ENCODE peak calls at places on chromosomes 3 and 15, in nine cellular contexts. B, O, W, S, L, C, V, Y and I are unnamed samples.

GRCh38 chr3:142228964-142229363 is 3.6 kb upstream of the GK5 start:
- DNase-seq in B (no peak), O (no peak), W (no peak), S (no peak), L (no peak), C (no peak), V (no peak), Y (no peak), I (no peak)

GRCh38 chr3:46406786-46407611 is at the start of the genes CCR5AS and CCRL2:
- DNase-seq in B (peak), O (no peak), W (no peak), S (no peak), L (peak), C (peak), V (no peak), Y (peak), I (no peak)

GRCh38 chr15:47717036-47717611 is at the start of gene SEMA6D:
- DNase-seq in B (peak), O (peak), W (peak), S (no peak), L (no peak), C (peak), V (peak), Y (peak), I (peak)

GRCh38 chr3:142028174-142028833 is 121.0 kb downstream of the TFDP2 start:
- DNase-seq in B (no peak), O (peak), W (peak), S (no peak), L (no peak), C (peak), V (no peak), Y (peak), I (no peak)

GRCh38 chr3:132900479-132900878 is 137.7 kb upstream of the TMEM108 start:
- DNase-seq in B (no peak), O (no peak), W (no peak), S (no peak), L (no peak), C (no peak), V (no peak), Y (no peak), I (no peak)

GRCh38 chr15:33108518-33108917 is 86.0 kb downstream of the FMN1 start:
- DNase-seq in B (no peak), O (no peak), W (no peak), S (no peak), L (no peak), C (no peak), V (no peak), Y (no peak), I (no peak)

GRCh38 chr15:100279849-100280248 is 61.9 kb downstream of the ADAMTS17 start:
- DNase-seq in B (no peak), O (no peak), W (no peak), S (no peak), L (no peak), C (no peak), V (no peak), Y (no peak), I (no peak)

GRCh38 chr3:45868213-45868612 is 18.1 kb upstream of the CCR9 start:
- DNase-seq in B (no peak), O (no peak), W (no peak), S (no peak), L (no peak), C (no peak), V (no peak), Y (no peak), I (no peak)

GRCh38 chr15:68405426-68406250 is 26.3 kb downstream of the ITGA11 start:
- DNase-seq in B (no peak), O (no peak), W (no peak), S (no peak), L (no peak), C (no peak), V (no peak), Y (no peak), I (no peak)

GRCh38 chr3:79968418-79968817 is 200.6 kb upstream of the ROBO1 start:
- DNase-seq in B (no peak), O (no peak), W (no peak), S (no peak), L (no peak), C (no peak), V (no peak), Y (no peak), I (no peak)

GRCh38 chr3:170780955-170781354 is 89.0 kb downstream of the RPL22L1 start:
- DNase-seq in B (no peak), O (no peak), W (no peak), S (no peak), L (no peak), C (no peak), V (no peak), Y (no peak), I (no peak)

GRCh38 chr3:188869628-188870027 is 302.1 kb upstream of the TPRG1 start:
- DNase-seq in B (no peak), O (no peak), W (no peak), S (no peak), L (no peak), C (peak), V (no peak), Y (no peak), I (no peak)